ENCODE peak calls at places on chromosomes 2 and 18, in ten cellular contexts. S, N, P, T, J, A, E, U, O and L are unnamed samples.

GRCh38 chr2:107108556-107108955 is 222.6 kb upstream of the ST6GAL2 start:
- DNase-seq in S (peak), N (no peak), P (no peak), T (no peak), J (no peak), A (no peak), E (no peak), U (no peak), O (no peak), L (no peak)

GRCh38 chr2:119464977-119465376 is 33.3 kb downstream of the TMEM37 start:
- DNase-seq in S (peak), N (no peak), P (no peak), T (no peak), J (no peak), A (no peak), E (no peak), U (peak), O (no peak), L (no peak)

GRCh38 chr2:17587469-17587868 is 47.0 kb downstream of the VSNL1 start:
- DNase-seq in S (no peak), N (no peak), P (no peak), T (no peak), J (no peak), A (no peak), E (no peak), U (no peak), O (no peak), L (no peak)

GRCh38 chr2:68766378-68766845 is 31.8 kb downstream of the ARHGAP25 start:
- DNase-seq in S (no peak), N (no peak), P (no peak), T (peak), J (no peak), A (no peak), E (no peak), U (no peak), O (no peak), L (peak)

GRCh38 chr18:8616026-8616401 is 6.8 kb downstream of the RAB12 start:
- DNase-seq in S (peak), N (peak), P (no peak), T (no peak), J (no peak), A (no peak), E (no peak), U (no peak), O (no peak), L (no peak)

GRCh38 chr2:204315236-204315662 is 230.0 kb upstream of the PARD3B start:
- DNase-seq in S (peak), N (no peak), P (no peak), T (peak), J (no peak), A (no peak), E (no peak), U (no peak), O (no peak), L (no peak)

GRCh38 chr2:202172439-202173191 is 65.8 kb downstream of the SUMO1 start:
- DNase-seq in S (no peak), N (no peak), P (no peak), T (peak), J (no peak), A (peak), E (no peak), U (no peak), O (no peak), L (peak)

GRCh38 chr2:78020500-78020899 is 498.3 kb upstream of the LRRTM4 start:
- DNase-seq in S (no peak), N (peak), P (no peak), T (no peak), J (no peak), A (no peak), E (no peak), U (no peak), O (no peak), L (no peak)

GRCh38 chr2:172427990-172428840 is 829 bp downstream of the ITGA6 start:
- DNase-seq in S (peak), N (peak), P (peak), T (no peak), J (peak), A (peak), E (peak), U (no peak), O (peak), L (peak)